ENCODE peak calls at places on chromosomes 16 and 17, in seven cellular contexts. G is gastrocnemius medialis, M is left ventricle myocardium inferior, V is psoas muscle, I is sigmoid colon, Z is A549, B is tibial nerve. F is an unnamed sample.

GRCh38 chr16:12754824-12755543 is 48.7 kb downstream of the CPPED1 start:
- DNase-seq in G (no peak), Z (no peak), I (no peak), M (no peak), V (no peak), B (no peak), F (no peak)

GRCh38 chr17:82320956-82321927 is 3.8 kb upstream of the CD7 start:
- DNase-seq in V (no peak), Z (no peak), I (no peak), M (no peak), G (no peak), B (no peak), F (no peak)

GRCh38 chr17:31444026-31444425 is 52.6 kb downstream of the RAB11FIP4 start:
- DNase-seq in B (no peak), Z (no peak), G (no peak), V (no peak), M (no peak), I (no peak), F (no peak)

GRCh38 chr17:19250421-19251141 is 13.4 kb downstream of the EPN2 start:
- DNase-seq in B (no peak), V (no peak), I (peak; percentile 81), M (peak; percentile 69), G (no peak), Z (no peak), F (peak; percentile 75)

GRCh38 chr16:2339521-2340484 is 725 bp downstream of the ABCA3 start:
- DNase-seq in Z (peak; percentile 58), B (peak; percentile 8), I (peak; percentile 83), V (peak; percentile 65), M (peak; percentile 52), G (no peak), F (peak; percentile 78)

GRCh38 chr17:7959503-7960253 is 27.7 kb downstream of the CNTROB start:
- DNase-seq in V (no peak), G (no peak), B (no peak), M (no peak), I (no peak), Z (no peak), F (no peak)

GRCh38 chr16:13957197-13958078 is 37.5 kb downstream of the ERCC4 start:
- DNase-seq in G (peak; percentile 52), V (peak; percentile 67), I (peak; percentile 90), Z (peak; percentile 99), M (peak; percentile 41), B (peak; percentile 60), F (peak; percentile 86)

GRCh38 chr17:73228748-73229236 is 32.9 kb downstream of the CPSF4L start:
- DNase-seq in G (peak; percentile 71), M (peak; percentile 57), Z (peak; percentile 70), I (peak; percentile 83), B (peak; percentile 67), V (peak; percentile 72), F (peak; percentile 85)

GRCh38 chr16:3129137-3130131 is 5.4 kb upstream of the ZNF213 start:
- DNase-seq in Z (peak; percentile 87), G (peak; percentile 60), I (peak; percentile 86), V (peak; percentile 58), B (peak; percentile 82), M (peak; percentile 63), F (no peak)

GRCh38 chr16:78925071-78925714 is 675.3 kb downstream of the MAF start:
- DNase-seq in B (peak; percentile 37), G (no peak), V (peak; percentile 26), Z (peak; percentile 45), M (peak; percentile 19), I (no peak), F (no peak)

GRCh38 chr17:14845562-14846335 is 419.4 kb downstream of the PMP22 start:
- DNase-seq in V (no peak), I (no peak), B (no peak), Z (no peak), G (no peak), M (no peak), F (no peak)

GRCh38 chr16:31000671-31001382 is 9.6 kb downstream of the STX1B start:
- DNase-seq in Z (no peak), V (no peak), M (no peak), B (no peak), I (no peak), G (no peak), F (no peak)

GRCh38 chr17:78450696-78451344 is 72.4 kb downstream of the PGS1 start:
- DNase-seq in M (no peak), Z (no peak), B (no peak), G (no peak), V (peak; percentile 56), I (no peak), F (no peak)

GRCh38 chr16:588639-588888 is 1.3 kb upstream of the RAB40C start:
- DNase-seq in I (no peak), Z (peak; percentile 67), B (no peak), G (no peak), V (no peak), M (no peak), F (no peak)

GRCh38 chr16:23504453-23505179 is 5.7 kb downstream of the GGA2 start:
- DNase-seq in Z (peak; percentile 71), B (peak; percentile 50), M (no peak), G (peak; percentile 74), V (peak; percentile 80), I (peak; percentile 76), F (no peak)

GRCh38 chr16:10980811-10981210 is 36.4 kb downstream of the CLEC16A start:
- DNase-seq in B (no peak), I (no peak), V (no peak), M (no peak), Z (no peak), G (no peak), F (no peak)

GRCh38 chr16:20866161-20866772 is 33.9 kb downstream of the DCUN1D3 start:
- DNase-seq in M (no peak), V (peak; percentile 58), Z (peak; percentile 80), B (no peak), I (peak; percentile 73), G (no peak), F (no peak)

GRCh38 chr17:59167571-59168001 is 12.0 kb downstream of the PRR11 start:
- DNase-seq in Z (no peak), G (no peak), I (no peak), B (no peak), M (no peak), V (no peak), F (no peak)

GRCh38 chr16:4610011-4611005 is 4.4 kb downstream of the UBALD1 start:
- DNase-seq in B (no peak), V (no peak), Z (no peak), I (no peak), M (no peak), G (no peak), F (no peak)

GRCh38 chr16:4606354-4606753 is 8.3 kb downstream of the UBALD1 start:
- DNase-seq in Z (no peak), M (no peak), G (no peak), B (no peak), V (no peak), I (no peak), F (no peak)

GRCh38 chr16:4607841-4608703 is 6.6 kb downstream of the UBALD1 start:
- DNase-seq in V (no peak), I (no peak), B (no peak), G (no peak), Z (no peak), M (no peak), F (no peak)

GRCh38 chr16:4609200-4610010 is 5.3 kb downstream of the UBALD1 start:
- DNase-seq in V (no peak), I (no peak), B (no peak), Z (no peak), G (no peak), M (no peak), F (no peak)

DNA sequence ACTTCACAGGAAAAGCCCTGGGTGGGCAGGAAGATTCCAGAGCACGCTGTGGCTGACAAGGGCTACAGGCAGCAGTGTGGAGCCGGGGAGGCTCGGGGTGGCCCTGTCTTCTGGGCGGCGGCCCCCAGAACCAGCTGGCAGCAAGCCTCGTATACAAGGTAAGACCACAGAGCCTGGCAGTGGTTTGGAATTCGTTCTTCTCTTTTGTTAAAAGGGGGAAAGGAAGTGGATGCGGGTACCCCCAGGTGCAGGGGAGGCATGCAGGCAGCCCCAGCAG is 6.0 kb downstream of the UBALD1 start:
- DNase-seq in G (no peak), I (no peak), Z (no peak), V (no peak), B (no peak), M (no peak), F (no peak)
- H3K4me1 ChIP-seq in G (peaks cover 30% of the 10 kb centered on the region), I (peaks cover 37% of the 10 kb centered on the region), Z (peaks cover 13% of the 10 kb centered on the region), V (peaks cover 25% of the 10 kb centered on the region), B (peaks cover 35% of the 10 kb centered on the region), M (peaks cover 36% of the 10 kb centered on the region), F (peaks cover 24% of the 10 kb centered on the region)

GRCh38 chr17:29141484-29141835 is 38.7 kb downstream of the MYO18A start:
- DNase-seq in V (no peak), I (no peak), Z (no peak), G (no peak), B (no peak), M (no peak), F (no peak)
- H3K4me1 ChIP-seq in V (peaks cover 67% of the 10 kb centered on the region), I (peaks cover 43% of the 10 kb centered on the region), Z (peaks cover 55% of the 10 kb centered on the region), G (peaks cover 64% of the 10 kb centered on the region), B (peaks cover 79% of the 10 kb centered on the region), M (peaks cover 95% of the 10 kb centered on the region), F (peaks cover 67% of the 10 kb centered on the region)

GRCh38 chr16:89949121-89949742 is 677 bp downstream of the DEF8 start:
- DNase-seq in G (no peak), V (no peak), B (no peak), Z (no peak), M (no peak), I (no peak), F (no peak)
- H3K4me1 ChIP-seq in G (peaks cover 12% of the 10 kb centered on the region), V (peaks cover 3% of the 10 kb centered on the region), B (peaks cover 22% of the 10 kb centered on the region), Z (peaks cover 11% of the 10 kb centered on the region), M (peaks cover 21% of the 10 kb centered on the region), I (peaks cover 21% of the 10 kb centered on the region), F (peaks cover 35% of the 10 kb centered on the region)

GRCh38 chr17:48002208-48002919 is 31.5 kb downstream of the CDK5RAP3 start:
- DNase-seq in V (no peak), G (no peak), B (no peak), Z (peak; percentile 56), I (no peak), M (no peak), F (no peak)
- H3K4me1 ChIP-seq in V (peaks cover 8% of the 10 kb centered on the region), G (no peaks in the 10 kb centered on the region), B (peaks cover 26% of the 10 kb centered on the region), Z (peaks cover 16% of the 10 kb centered on the region), I (peaks cover 22% of the 10 kb centered on the region), M (peaks cover 13% of the 10 kb centered on the region), F (peaks cover 19% of the 10 kb centered on the region)

DNA sequence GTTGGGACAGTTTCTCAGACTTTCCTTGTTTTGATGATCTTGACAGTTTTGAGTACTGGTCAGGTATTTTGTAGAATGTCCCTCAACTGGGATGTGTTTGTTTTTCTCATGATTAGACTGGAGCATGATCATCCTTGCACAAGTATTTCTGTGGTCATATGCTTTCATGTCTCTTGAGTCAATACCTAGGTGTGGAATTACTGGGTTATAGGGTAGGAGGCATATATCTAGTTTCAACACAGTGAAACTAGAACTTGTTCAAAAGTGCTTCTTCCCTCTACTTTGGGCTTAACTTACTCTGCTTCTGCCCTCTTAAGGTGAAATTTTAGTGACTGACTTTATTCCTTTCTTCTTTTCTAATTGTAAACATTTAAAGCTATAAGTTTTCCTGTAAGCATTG is 30.1 kb downstream of the IKZF3 start:
- DNase-seq in M (no peak), V (no peak), I (no peak), Z (no peak), B (no peak), G (no peak), F (no peak)
- H3K4me1 ChIP-seq in M (no peaks in the 10 kb centered on the region), V (no peaks in the 10 kb centered on the region), I (no peaks in the 10 kb centered on the region), Z (no peaks in the 10 kb centered on the region), B (no peaks in the 10 kb centered on the region), G (no peaks in the 10 kb centered on the region), F (no peaks in the 10 kb centered on the region)

GRCh38 chr17:50642722-50643656 is 8.3 kb downstream of the ABCC3 start:
- DNase-seq in V (no peak), B (no peak), G (no peak), M (no peak), I (no peak), Z (peak; percentile 74), F (no peak)
- H3K4me1 ChIP-seq in V (peaks cover 10% of the 10 kb centered on the region), B (peaks cover 34% of the 10 kb centered on the region), G (no peaks in the 10 kb centered on the region), M (peaks cover 22% of the 10 kb centered on the region), I (peaks cover 32% of the 10 kb centered on the region), Z (peaks cover 89% of the 10 kb centered on the region), F (peaks cover 42% of the 10 kb centered on the region)